ENCODE peak calls at places on chromosomes 7 and 10, in eight cellular contexts. K is memory B cell, W is HFF-Myc, O is GM12878, X is NCI-H1105 treated with DMSO at 0.1 percent for 48 hours, A is Daoy, Z is prostate gland, T is NCI-H226. H is an unnamed sample.
A peak's percentile ranks its signal among the peaks of the same experiment; 100 is the strongest.

GRCh38 chr10:22250897-22251605 is 33.2 kb upstream of the EBLN1 start:
- DNase-seq in K (no peak), W (no peak), O (no peak), X (no peak), A (no peak), Z (no peak), T (no peak), H (no peak)

GRCh38 chr10:35225204-35225603 is 98.6 kb downstream of the CREM start:
- DNase-seq in K (no peak), W (no peak), O (no peak), X (no peak), A (no peak), Z (no peak), T (no peak), H (no peak)

GRCh38 chr7:115477193-115477651 is 553.3 kb downstream of the TFEC start:
- DNase-seq in K (no peak), W (no peak), O (no peak), X (no peak), A (peak; percentile 62), Z (no peak), T (no peak), H (peak; percentile 22)

GRCh38 chr7:127189885-127190284 is 62.9 kb downstream of the GRM8 start:
- DNase-seq in K (no peak), W (no peak), O (no peak), X (peak; percentile 96), A (no peak), Z (no peak), T (no peak), H (no peak)

GRCh38 chr7:155392726-155393570 is 65.0 kb upstream of the EN2 start:
- DNase-seq in K (no peak), W (no peak), O (no peak), X (no peak), A (peak; percentile 70), Z (no peak), T (no peak), H (peak; percentile 82)

GRCh38 chr10:905503-905902 is 26.0 kb downstream of the LARP4B start:
- DNase-seq in K (no peak), W (no peak), O (no peak), X (no peak), A (no peak), Z (no peak), T (no peak), H (peak; percentile 10)

GRCh38 chr7:6015917-6016652 is 7.0 kb downstream of the AIMP2 start:
- DNase-seq in K (no peak), W (no peak), O (no peak), X (peak; percentile 30), A (no peak), Z (peak; percentile 84), T (peak; percentile 23), H (no peak)

GRCh38 chr7:112510743-112511110 is 29.9 kb downstream of the LSMEM1 start:
- DNase-seq in K (no peak), W (no peak), O (no peak), X (no peak), A (no peak), Z (no peak), T (no peak), H (no peak)

GRCh38 chr7:24894670-24895221 is 85.2 kb downstream of the OSBPL3 start:
- DNase-seq in K (no peak), W (no peak), O (no peak), X (no peak), A (no peak), Z (no peak), T (no peak), H (peak; percentile 29)

GRCh38 chr7:21071570-21071969 is 284.9 kb upstream of the SP8 start:
- DNase-seq in K (no peak), W (no peak), O (no peak), X (no peak), A (no peak), Z (no peak), T (no peak), H (no peak)

GRCh38 chr7:41787951-41788350 is 85.1 kb upstream of the INHBA start:
- DNase-seq in K (no peak), W (no peak), O (no peak), X (no peak), A (no peak), Z (no peak), T (no peak), H (no peak)

GRCh38 chr10:84538036-84538435 is 209.6 kb downstream of the CCSER2 start:
- DNase-seq in K (no peak), W (no peak), O (no peak), X (no peak), A (no peak), Z (no peak), T (no peak), H (no peak)

GRCh38 chr7:38512704-38513103 is 118.5 kb downstream of the AMPH start:
- DNase-seq in K (no peak), W (no peak), O (no peak), X (no peak), A (no peak), Z (no peak), T (peak; percentile 13), H (no peak)

GRCh38 chr10:79125092-79125491 is 56.3 kb downstream of the ZMIZ1 start:
- DNase-seq in K (no peak), W (no peak), O (no peak), X (no peak), A (no peak), Z (no peak), T (no peak), H (no peak)

GRCh38 chr10:36462194-36462593 is 663.2 kb upstream of the ANKRD30A start:
- DNase-seq in K (no peak), W (no peak), O (no peak), X (no peak), A (peak; percentile 13), Z (no peak), T (peak; percentile 48), H (no peak)

GRCh38 chr10:78742730-78743615 is 325.8 kb upstream of the ZMIZ1 start:
- DNase-seq in K (no peak), W (peak; percentile 75), O (no peak), X (no peak), A (no peak), Z (peak; percentile 9), T (no peak), H (no peak)

GRCh38 chr10:6171891-6172354 is 30.8 kb upstream of the PFKFB3 start:
- DNase-seq in K (no peak), W (peak; percentile 86), O (peak; percentile 24), X (no peak), A (peak; percentile 89), Z (no peak), T (no peak), H (peak; percentile 45)

GRCh38 chr10:109411897-109412296 is 511.4 kb downstream of the XPNPEP1 start:
- DNase-seq in K (no peak), W (no peak), O (no peak), X (no peak), A (no peak), Z (no peak), T (no peak), H (no peak)

GRCh38 chr10:23479798-23480473 is 41.1 kb downstream of the OTUD1 start:
- DNase-seq in K (no peak), W (no peak), O (no peak), X (no peak), A (no peak), Z (no peak), T (no peak), H (no peak)

GRCh38 chr7:129544700-129545099 is 42.4 kb downstream of the SMKR1 start:
- DNase-seq in K (no peak), W (no peak), O (no peak), X (no peak), A (no peak), Z (no peak), T (no peak), H (no peak)

GRCh38 chr7:92722541-92722940 is 113.8 kb downstream of the CDK6 start:
- DNase-seq in K (no peak), W (no peak), O (no peak), X (no peak), A (no peak), Z (no peak), T (no peak), H (no peak)

GRCh38 chr7:146150153-146150552 is 33.6 kb downstream of the CNTNAP2 start:
- DNase-seq in K (no peak), W (no peak), O (no peak), X (no peak), A (no peak), Z (no peak), T (no peak), H (peak; percentile 30)

GRCh38 chr7:27364344-27364758 is 121.7 kb downstream of the EVX1 start:
- DNase-seq in K (no peak), W (no peak), O (no peak), X (no peak), A (peak; percentile 77), Z (peak; percentile 12), T (peak; percentile 58), H (no peak)

GRCh38 chr7:24932815-24933214 is 47.2 kb downstream of the OSBPL3 start:
- DNase-seq in K (peak; percentile 4), W (no peak), O (no peak), X (no peak), A (no peak), Z (no peak), T (no peak), H (no peak)

GRCh38 chr7:134435161-134435920 is 23.6 kb downstream of the AKR1B1 start:
- DNase-seq in K (no peak), W (no peak), O (no peak), X (no peak), A (no peak), Z (no peak), T (peak; percentile 75), H (peak; percentile 99)

GRCh38 chr10:6912929-6913328 is 332.9 kb upstream of the PRKCQ start:
- DNase-seq in K (no peak), W (no peak), O (no peak), X (no peak), A (no peak), Z (no peak), T (no peak), H (no peak)

GRCh38 chr7:101021703-101022102 is 1.8 kb downstream of the MUC17 start:
- DNase-seq in K (no peak), W (no peak), O (no peak), X (no peak), A (no peak), Z (peak; percentile 15), T (no peak), H (no peak)

GRCh38 chr10:15868006-15868405 is 7.7 kb upstream of the MINDY3 start:
- DNase-seq in K (no peak), W (no peak), O (no peak), X (no peak), A (peak; percentile 48), Z (no peak), T (no peak), H (peak; percentile 62)

GRCh38 chr7:106167439-106168136 is 55.5 kb upstream of the SYPL1 start:
- DNase-seq in K (no peak), W (no peak), O (no peak), X (no peak), A (no peak), Z (no peak), T (no peak), H (no peak)

GRCh38 chr7:100825215-100825671 is 2.1 kb downstream of the EPHB4 start:
- DNase-seq in K (no peak), W (no peak), O (no peak), X (no peak), A (no peak), Z (peak; percentile 53), T (no peak), H (peak; percentile 20)

H was measured in trophoblast cell.